ENCODE peak calls at places on chromosomes 1 and 21, in six cellular contexts. J is ovary, X is psoas muscle, D is neural progenitor cell, E is cardiac muscle cell, U is heart left ventricle. R is an unnamed sample. For H3K36me3, the result is how much of the 10 kb centered on the place peaks cover.

GRCh38 chr1:61757945-61758344 is 15.7 kb downstream of the PATJ start:
- DNase-seq in J (no peak), X (no peak), D (no peak), E (peak), U (no peak), R (no peak)

GRCh38 chr1:210328746-210329488 is at the start of gene HHAT:
- DNase-seq in J (peak), X (peak), D (peak), E (peak), U (peak), R (no peak)

GRCh38 chr1:1206376-1207253 is at the start of gene TNFRSF18:
- DNase-seq in J (no peak), X (peak), D (peak), E (no peak), U (peak), R (no peak)

GRCh38 chr1:153390938-153391710 is at the start of gene S100A8:
- DNase-seq in J (no peak), X (peak), D (no peak), E (peak), U (peak), R (peak)

GRCh38 chr1:35932941-35933340 is 2.0 kb downstream of the AGO3 start:
- DNase-seq in J (no peak), X (no peak), D (no peak), E (no peak), U (no peak), R (no peak)

GRCh38 chr21:45280178-45280821 is 7.4 kb downstream of the POFUT2 start:
- DNase-seq in J (peak), X (no peak), D (no peak), E (no peak), U (no peak), R (no peak)

GRCh38 chr1:15489052-15489736 is 13.3 kb downstream of the CELA2B start:
- DNase-seq in J (no peak), X (no peak), D (no peak), E (no peak), U (no peak), R (peak)

GRCh38 chr1:154520333-154520732 is 18.1 kb upstream of the SHE start:
- DNase-seq in J (no peak), X (no peak), D (no peak), E (peak), U (no peak), R (no peak)

GRCh38 chr1:6497215-6497866 is 5.9 kb upstream of the PLEKHG5 start:
- DNase-seq in J (peak), X (no peak), D (peak), E (peak), U (peak), R (no peak)

GRCh38 chr1:68227598-68227997 is 4.7 kb downstream of the WLS start:
- DNase-seq in J (no peak), X (no peak), D (no peak), E (no peak), U (no peak), R (no peak)

GRCh38 chr1:59342801-59343575 is 46.1 kb downstream of the FGGY start:
- DNase-seq in J (no peak), X (no peak), D (no peak), E (peak), U (no peak), R (no peak)

GRCh38 chr1:223031690-223032601 is 111.1 kb downstream of the TLR5 start:
- DNase-seq in J (no peak), X (peak), D (no peak), E (peak), U (no peak), R (peak)

GRCh38 chr1:17189632-17190525 is 15.0 kb upstream of the PADI1 start:
- DNase-seq in J (no peak), X (no peak), D (no peak), E (peak), U (no peak), R (no peak)

GRCh38 chr1:153976819-153977249 is 640 bp downstream of the JTB start:
- DNase-seq in J (no peak), X (no peak), D (peak), E (no peak), U (no peak), R (no peak)

GRCh38 chr1:162676087-162676486 is 43.8 kb downstream of the DDR2 start:
- DNase-seq in J (peak), X (no peak), D (no peak), E (peak), U (no peak), R (no peak)

GRCh38 chr1:167033646-167034045 is 44.6 kb downstream of the MAEL start:
- DNase-seq in J (no peak), X (no peak), D (no peak), E (no peak), U (no peak), R (no peak)

GRCh38 chr1:102919659-102920058 is 188.7 kb downstream of the COL11A1 start:
- DNase-seq in J (no peak), X (no peak), D (no peak), E (peak), U (no peak), R (no peak)

GRCh38 chr1:162696286-162696862 is 64.1 kb downstream of the DDR2 start:
- DNase-seq in J (peak), X (peak), D (peak), E (peak), U (peak), R (peak)

GRCh38 chr1:154014154-154014910 is 23.8 kb downstream of the RPS27 start:
- DNase-seq in J (no peak), X (no peak), D (no peak), E (peak), U (no peak), R (no peak)

GRCh38 chr1:109807822-109808680 is 44.3 kb upstream of the EPS8L3 start:
- DNase-seq in J (no peak), X (no peak), D (no peak), E (no peak), U (no peak), R (no peak)

GRCh38 chr1:5632814-5633213 is 359.4 kb downstream of the NPHP4 start:
- DNase-seq in J (no peak), X (no peak), D (no peak), E (no peak), U (no peak), R (no peak)

GRCh38 chr1:115224636-115225035 is 113.4 kb downstream of the NGF start:
- DNase-seq in J (no peak), X (no peak), D (no peak), E (no peak), U (no peak), R (no peak)

GRCh38 chr1:28830814-28831213 is 18.8 kb downstream of the OPRD1 start:
- DNase-seq in J (no peak), X (no peak), D (no peak), E (no peak), U (no peak), R (no peak)

GRCh38 chr1:93591291-93591832 is 90.3 kb downstream of the BCAR3 start:
- DNase-seq in J (no peak), X (no peak), D (no peak), E (no peak), U (no peak), R (no peak)

GRCh38 chr1:93817819-93818569 is 61.0 kb downstream of the DNTTIP2 start:
- DNase-seq in J (no peak), X (no peak), D (no peak), E (no peak), U (no peak), R (no peak)

GRCh38 chr1:106968644-106969043 is 87.8 kb upstream of the PRMT6 start:
- DNase-seq in J (no peak), X (no peak), D (no peak), E (no peak), U (no peak), R (no peak)

GRCh38 chr1:206658264-206658980 is 23.1 kb downstream of the DYRK3 start:
- DNase-seq in J (no peak), X (peak), D (peak), E (peak), U (peak), R (peak)

GRCh38 chr21:37914211-37914900 is 1.9 kb downstream of the KCNJ6 start:
- DNase-seq in J (no peak), X (no peak), D (peak), E (peak), U (no peak), R (no peak)

GRCh38 chr1:34656706-34657105 is 98.1 kb upstream of the GJB5 start:
- DNase-seq in J (no peak), X (no peak), D (peak), E (no peak), U (no peak), R (no peak)

GRCh38 chr1:115233598-115233997 is 104.5 kb downstream of the NGF start:
- DNase-seq in J (no peak), X (no peak), D (no peak), E (no peak), U (no peak), R (no peak)

GRCh38 chr1:68112835-68113243 is 62.4 kb upstream of the DIRAS3 start:
- DNase-seq in J (peak), X (no peak), D (no peak), E (peak), U (no peak), R (no peak)

GRCh38 chr1:10943991-10944730 is 68.3 kb upstream of the TARDBP start:
- DNase-seq in J (no peak), X (no peak), D (no peak), E (peak), U (peak), R (peak)

GRCh38 chr21:33685613-33686197 is 43.4 kb downstream of the ITSN1 start:
- DNase-seq in J (no peak), X (no peak), D (no peak), E (peak), U (no peak), R (no peak)

DNA sequence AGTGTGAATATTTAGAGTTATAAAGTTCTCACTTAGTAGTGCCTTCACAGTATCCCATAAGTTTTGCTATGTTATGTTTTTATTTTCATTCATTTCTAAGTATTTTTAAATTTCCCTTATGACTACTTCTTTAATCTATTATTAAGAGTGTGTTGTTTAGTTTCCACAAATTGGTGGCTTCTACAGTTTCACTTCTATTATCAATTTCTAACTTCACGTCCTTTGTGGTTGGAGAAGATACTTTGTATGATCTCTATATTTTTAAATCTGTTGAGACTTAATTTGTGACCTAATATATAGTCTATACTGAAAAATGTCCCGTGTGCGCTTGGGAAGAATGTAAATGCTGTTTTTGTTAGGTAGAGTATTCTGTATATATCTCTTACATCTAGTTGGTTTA is 11.7 kb downstream of the CHIA start:
- DNase-seq in J (no peak), X (no peak), D (no peak), E (no peak), U (no peak), R (no peak)
- H3K4me3 ChIP-seq in J (no peak), X (no peak), D (no peak), E (no peak), U (no peak), R (no peak)

GRCh38 chr1:8468751-8469150 is 150.8 kb downstream of the SLC45A1 start:
- DNase-seq in J (no peak), X (no peak), D (no peak), E (no peak), U (no peak), R (no peak)

GRCh38 chr1:8464987-8465386 is 147.1 kb downstream of the SLC45A1 start:
- DNase-seq in J (no peak), X (no peak), D (no peak), E (peak), U (no peak), R (no peak)

GRCh38 chr1:8465692-8466091 is 147.8 kb downstream of the SLC45A1 start:
- DNase-seq in J (no peak), X (no peak), D (no peak), E (no peak), U (no peak), R (no peak)

GRCh38 chr1:8464377-8464776 is 146.5 kb downstream of the SLC45A1 start:
- DNase-seq in J (no peak), X (no peak), D (no peak), E (no peak), U (no peak), R (no peak)

DNA sequence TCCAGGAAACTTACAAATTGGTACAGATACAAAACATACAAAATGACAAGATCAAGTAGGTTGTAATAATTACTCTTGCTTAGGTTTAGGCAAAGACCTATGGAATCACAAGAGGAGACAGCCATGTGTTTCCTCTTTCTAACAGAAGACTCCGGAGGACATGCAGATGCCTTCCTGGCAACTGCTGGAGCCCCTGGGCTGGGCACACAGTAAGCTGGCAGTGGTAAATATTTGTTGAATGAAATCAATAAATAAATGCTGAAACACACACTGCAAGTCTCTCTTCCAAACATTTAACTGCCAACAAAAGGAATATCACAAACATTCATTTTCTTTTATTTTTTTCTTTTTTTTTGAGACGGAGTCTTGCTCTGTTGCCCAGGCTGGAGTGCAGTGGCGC is 149.4 kb downstream of the SLC45A1 start:
- DNase-seq in J (no peak), X (no peak), D (no peak), E (no peak), U (no peak), R (no peak)
- H3K27ac ChIP-seq in J (no peak), X (no peak), D (no peak), E (peak), U (no peak), R (peak)

DNA sequence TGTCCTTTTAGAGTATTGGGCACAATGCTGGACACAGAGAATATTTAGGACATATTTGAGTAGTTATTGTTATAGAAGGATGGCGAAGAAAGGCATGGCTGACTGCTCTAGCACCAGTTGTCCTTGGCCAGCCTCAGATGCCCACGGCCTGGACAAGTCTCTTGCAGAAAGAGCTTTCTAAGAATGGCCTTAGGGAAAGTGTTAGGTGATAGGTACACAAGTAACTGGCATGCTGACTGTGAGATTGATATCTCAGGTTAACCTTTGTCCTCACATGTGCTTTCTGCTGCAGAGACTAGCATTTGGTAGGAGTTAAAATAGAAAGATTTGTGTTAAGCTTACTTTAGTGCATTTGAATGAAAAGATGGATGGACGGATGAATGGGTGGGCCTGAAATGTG is 10.1 kb downstream of the SFT2D2 start:
- DNase-seq in J (no peak), X (no peak), D (no peak), E (no peak), U (no peak), R (no peak)
- H3K36me3 ChIP-seq in J (under half), X (half or more), D (under half), E (under half), U (under half), R (under half)

GRCh38 chr21:35139382-35139715 is 90.2 kb upstream of the RUNX1 start:
- DNase-seq in J (no peak), X (no peak), D (no peak), E (no peak), U (no peak), R (no peak)
- H3K4me3 ChIP-seq in J (no peak), X (no peak), D (no peak), E (no peak), U (no peak), R (no peak)

DNA sequence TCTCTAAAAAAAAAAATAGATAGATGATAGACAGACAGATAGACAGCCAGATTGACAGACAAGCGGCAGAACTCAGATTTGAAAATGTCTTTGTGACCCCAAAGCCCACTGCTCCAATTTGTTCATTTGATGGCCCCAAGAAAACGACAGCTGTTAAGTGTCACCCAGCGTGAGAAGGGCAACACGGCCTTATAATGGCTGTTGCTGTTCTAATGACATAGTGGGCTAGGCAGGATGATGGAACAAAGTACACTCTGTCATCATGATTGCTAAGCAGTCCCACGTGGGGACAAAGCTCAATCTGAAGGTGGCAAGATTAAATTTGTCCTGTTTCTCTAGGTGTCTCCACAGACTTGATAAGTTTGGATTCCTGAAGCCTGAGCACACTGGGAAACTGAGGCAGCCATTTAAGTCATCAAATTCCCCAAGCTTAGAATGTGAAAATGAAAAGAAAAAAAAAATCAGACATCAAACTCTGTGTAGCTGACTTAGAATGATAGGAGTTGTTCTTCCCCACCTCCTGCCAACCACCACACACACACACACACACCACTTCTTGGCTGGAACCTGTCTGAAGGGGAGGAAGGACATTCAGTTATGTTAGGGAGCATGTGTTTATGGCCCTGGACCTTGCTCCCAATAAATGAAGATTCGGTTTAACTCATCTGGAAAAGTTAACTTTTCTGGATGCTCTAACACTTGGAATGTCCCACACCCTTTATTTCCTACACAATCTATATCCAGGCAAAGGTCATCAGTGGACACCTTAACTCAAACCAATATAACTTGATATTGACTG is 112.7 kb downstream of the DAB1 start:
- DNase-seq in J (no peak), X (no peak), D (no peak), E (no peak), U (no peak), R (no peak)
- H3K27ac ChIP-seq in J (no peak), X (no peak), D (no peak), E (no peak), U (no peak), R (no peak)

GRCh38 chr1:54339126-54339525 is 67.1 kb downstream of the SSBP3 start:
- DNase-seq in J (no peak), X (no peak), D (no peak), E (peak), U (no peak), R (no peak)
- H3K36me3 ChIP-seq in J (under half), X (under half), D (under half), E (under half), U (under half), R (under half)

GRCh38 chr1:55505326-55505725 is 290.2 kb upstream of the USP24 start:
- DNase-seq in J (no peak), X (no peak), D (no peak), E (no peak), U (no peak), R (no peak)

GRCh38 chr1:55500601-55501000 is 285.4 kb upstream of the USP24 start:
- DNase-seq in J (no peak), X (no peak), D (no peak), E (no peak), U (no peak), R (no peak)

GRCh38 chr1:55504306-55504706 is 289.1 kb upstream of the USP24 start:
- DNase-seq in J (no peak), X (no peak), D (peak), E (no peak), U (no peak), R (no peak)

GRCh38 chr1:55506686-55507577 is 291.8 kb upstream of the USP24 start:
- DNase-seq in J (no peak), X (no peak), D (no peak), E (no peak), U (no peak), R (no peak)

GRCh38 chr1:55503663-55504305 is 288.6 kb upstream of the USP24 start:
- DNase-seq in J (no peak), X (no peak), D (no peak), E (no peak), U (no peak), R (no peak)
- H3K4me3 ChIP-seq in J (no peak), X (no peak), D (no peak), E (no peak), U (no peak), R (no peak)

DNA sequence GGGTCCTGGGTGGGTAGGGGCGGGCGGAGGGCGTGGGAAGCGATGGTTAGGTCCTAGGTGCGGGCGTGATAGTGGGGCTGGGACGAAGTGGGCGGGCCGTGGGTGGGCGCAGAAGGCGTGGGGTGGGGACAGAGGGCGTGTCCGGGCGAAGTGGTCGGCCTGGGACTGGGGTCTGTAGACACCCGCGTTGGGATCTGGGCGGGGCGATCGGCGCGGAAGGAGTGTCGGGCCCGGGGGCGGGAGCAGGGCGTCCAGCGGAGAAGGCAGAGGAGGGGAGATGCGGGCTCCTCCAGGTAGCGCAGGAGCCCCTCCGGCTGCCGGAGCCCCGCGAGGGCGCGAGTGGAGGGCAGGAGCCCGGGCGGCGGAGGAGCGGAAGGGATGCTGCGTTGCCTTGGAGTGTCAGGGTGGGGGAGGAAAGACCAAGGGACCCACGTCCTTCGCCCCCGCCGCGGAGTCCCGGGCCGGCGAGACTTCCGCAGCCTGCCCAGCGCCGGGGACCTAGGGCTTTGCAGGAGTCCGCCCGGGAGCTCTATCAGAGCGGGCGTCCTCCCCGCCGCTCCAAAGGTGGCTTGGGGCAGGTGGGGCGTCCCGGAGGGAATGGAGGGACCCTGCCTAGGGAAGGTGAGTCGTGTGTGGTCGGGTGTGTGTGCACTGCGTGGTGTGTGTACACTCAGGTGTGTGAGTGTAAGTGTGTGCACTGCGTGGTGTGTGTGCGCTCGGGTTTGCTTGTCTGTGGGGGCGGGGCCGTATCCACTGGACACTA is 27.0 kb upstream of the PRSS38 start:
- DNase-seq in J (peak), X (peak), D (peak), E (no peak), U (peak), R (no peak)
- H3K27ac ChIP-seq in J (no peak), X (peak), D (no peak), E (no peak), U (peak), R (peak)

GRCh38 chr1:246907472-246907871 is 24.3 kb downstream of the AHCTF1 start:
- DNase-seq in J (no peak), X (no peak), D (peak), E (peak), U (no peak), R (no peak)

GRCh38 chr1:246906833-246907232 is 24.9 kb downstream of the AHCTF1 start:
- DNase-seq in J (no peak), X (no peak), D (no peak), E (no peak), U (no peak), R (no peak)

GRCh38 chr1:246897302-246897701 is 34.4 kb downstream of the AHCTF1 start:
- DNase-seq in J (no peak), X (no peak), D (no peak), E (no peak), U (no peak), R (no peak)

GRCh38 chr1:246901874-246902273 is 29.9 kb downstream of the AHCTF1 start:
- DNase-seq in J (no peak), X (no peak), D (no peak), E (no peak), U (no peak), R (no peak)
- H3K36me3 ChIP-seq in J (under half), X (half or more), D (half or more), E (half or more), U (under half), R (half or more)